ENCODE peak calls at places on chromosomes 11 and 22, in four cellular contexts. J is NCI-H510A treated with DMSO at 0.1 percent for 48 hours; U is CD8-positive, alpha-beta memory T cell; R is heart left ventricle. K is an unnamed sample.

GRCh38 chr11:61632096-61632495 is 48.1 kb upstream of the DAGLA start:
- DNase-seq in J (no peak), U (no peak), R (no peak), K (no peak)

GRCh38 chr22:36088292-36088691 is 59.7 kb upstream of the RBFOX2 start:
- DNase-seq in J (peak; percentile 16), U (no peak), R (no peak), K (peak; percentile 48)

GRCh38 chr11:110473666-110474065 is 43.9 kb downstream of the FDX1 start:
- DNase-seq in J (no peak), U (no peak), R (no peak), K (no peak)

GRCh38 chr22:44361391-44362126 is 48.8 kb upstream of the SHISAL1 start:
- DNase-seq in J (no peak), U (no peak), R (no peak), K (no peak)

GRCh38 chr22:43820671-43821305 is 8.7 kb upstream of the EFCAB6 start:
- DNase-seq in J (peak; percentile 5), U (no peak), R (peak; percentile 6), K (peak; percentile 42)

GRCh38 chr11:103602846-103603245 is 433.6 kb upstream of the DDI1 start:
- DNase-seq in J (no peak), U (no peak), R (no peak), K (no peak)

GRCh38 chr11:33936745-33937612 is 45.1 kb upstream of the LMO2 start:
- DNase-seq in J (peak; percentile 3), U (no peak), R (peak; percentile 67), K (no peak)

GRCh38 chr11:110505514-110506284 is 76.0 kb downstream of the FDX1 start:
- DNase-seq in J (no peak), U (no peak), R (no peak), K (no peak)

GRCh38 chr11:123587044-123587443 is 67.4 kb downstream of the SCN3B start:
- DNase-seq in J (no peak), U (no peak), R (no peak), K (no peak)

GRCh38 chr11:107123022-107123421 is 104.7 kb upstream of the GUCY1A2 start:
- DNase-seq in J (no peak), U (no peak), R (no peak), K (no peak)

GRCh38 chr22:38540731-38541130 is 29.3 kb downstream of the DMC1 start:
- DNase-seq in J (no peak), U (no peak), R (no peak), K (no peak)

GRCh38 chr11:9796276-9796675 is 132.4 kb downstream of the SWAP70 start:
- DNase-seq in J (no peak), U (no peak), R (no peak), K (no peak)

K was measured in natural killer cell treated with Interleukin-12 subunit alpha and Interleukin-12 subunit beta and Interleukin-15 and Interleukin-18, amount 100 ng/mL, for 72 hours.